ENCODE peak calls at places on chromosomes 12 and 14, in nine cellular contexts. Y is activated T-cell treated with anti-CD3 and anti-CD28 coated beads, Interleukin-2, amount 50 U/mL, for 4 hours; K is M059J; C is A549; A is Jurkat, Clone E6-1; P is lower lobe of right lung; H is cardiac fibroblast; X is T-helper 17 cell; U is stimulated activated CD4-positive, alpha-beta T cell treated with anti-CD3 and anti-CD28 coated beads, TNF-alpha, amount 100 ng/mL, for 4 hours. Q is an unnamed sample.

GRCh38 chr12:92528097-92528496 is 174.7 kb upstream of the PLEKHG7 start:
- DNase-seq in Y (no peak), K (no peak), C (no peak), A (no peak), P (no peak), H (no peak), X (no peak), U (no peak), Q (no peak)

GRCh38 chr12:111270128-111270651 is 98.7 kb downstream of the PHETA1 start:
- DNase-seq in Y (no peak), K (no peak), C (no peak), A (no peak), P (no peak), H (no peak), X (no peak), U (no peak), Q (no peak)

GRCh38 chr12:92879698-92880322 is 49.3 kb downstream of the EEA1 start:
- DNase-seq in Y (no peak), K (no peak), C (no peak), A (no peak), P (no peak), H (peak; percentile 4), X (no peak), U (no peak), Q (no peak)

GRCh38 chr14:91750634-91751198 is 18.8 kb upstream of the CATSPERB start:
- DNase-seq in Y (no peak), K (no peak), C (no peak), A (peak; percentile 8), P (no peak), H (no peak), X (no peak), U (no peak), Q (no peak)

GRCh38 chr12:56931474-56931978 is 2.7 kb downstream of the SDR9C7 start:
- DNase-seq in Y (no peak), K (peak; percentile 49), C (peak; percentile 55), A (peak; percentile 89), P (no peak), H (peak; percentile 91), X (no peak), U (no peak), Q (no peak)

GRCh38 chr12:46546634-46547273 is 174.2 kb upstream of the SLC38A2 start:
- DNase-seq in Y (no peak), K (peak; percentile 65), C (no peak), A (no peak), P (no peak), H (peak; percentile 31), X (no peak), U (no peak), Q (no peak)

GRCh38 chr12:94149781-94150482 is 1.6 kb downstream of the PLXNC1 start:
- DNase-seq in Y (no peak), K (no peak), C (peak; percentile 21), A (no peak), P (peak; percentile 66), H (peak; percentile 64), X (peak; percentile 13), U (no peak), Q (peak; percentile 39)

GRCh38 chr12:87382959-87383591 is 646.1 kb downstream of the C12orf50 start:
- DNase-seq in Y (no peak), K (no peak), C (no peak), A (no peak), P (no peak), H (peak; percentile 4), X (no peak), U (no peak), Q (no peak)

GRCh38 chr12:29396774-29397173 is 15.8 kb upstream of the ERGIC2 start:
- DNase-seq in Y (no peak), K (no peak), C (no peak), A (no peak), P (no peak), H (peak; percentile 37), X (no peak), U (no peak), Q (no peak)

GRCh38 chr14:71225108-71225507 is 317.8 kb downstream of the PCNX1 start:
- DNase-seq in Y (no peak), K (no peak), C (no peak), A (no peak), P (no peak), H (peak; percentile 52), X (no peak), U (no peak), Q (no peak)

GRCh38 chr12:121238086-121238485 is 28.2 kb downstream of the P2RX4 start:
- DNase-seq in Y (no peak), K (no peak), C (no peak), A (no peak), P (no peak), H (no peak), X (no peak), U (no peak), Q (no peak)

GRCh38 chr12:26711569-26711968 is 121.4 kb downstream of the ITPR2 start:
- DNase-seq in Y (no peak), K (no peak), C (no peak), A (no peak), P (no peak), H (no peak), X (no peak), U (no peak), Q (no peak)

GRCh38 chr14:21070610-21071224 is 613 bp downstream of the ARHGEF40 start:
- DNase-seq in Y (no peak), K (peak; percentile 64), C (no peak), A (no peak), P (no peak), H (peak; percentile 55), X (no peak), U (no peak), Q (no peak)

GRCh38 chr12:12521044-12521485 is 41.6 kb downstream of the DUSP16 start:
- DNase-seq in Y (no peak), K (no peak), C (no peak), A (no peak), P (no peak), H (no peak), X (no peak), U (no peak), Q (no peak)

GRCh38 chr12:121628037-121628436 is 1.7 kb downstream of the ORAI1 start:
- DNase-seq in Y (no peak), K (no peak), C (no peak), A (no peak), P (no peak), H (peak; percentile 16), X (no peak), U (no peak), Q (no peak)

GRCh38 chr14:95142208-95142607 is 15.1 kb downstream of the DICER1 start:
- DNase-seq in Y (no peak), K (no peak), C (no peak), A (no peak), P (no peak), H (no peak), X (no peak), U (no peak), Q (no peak)

GRCh38 chr12:27635349-27635972 is 60.8 kb upstream of the REP15 start:
- DNase-seq in Y (no peak), K (peak; percentile 66), C (peak; percentile 67), A (peak; percentile 33), P (no peak), H (peak; percentile 79), X (no peak), U (no peak), Q (no peak)

GRCh38 chr14:66444271-66444987 is 41.7 kb upstream of the CCDC196 start:
- DNase-seq in Y (no peak), K (no peak), C (no peak), A (no peak), P (no peak), H (peak; percentile 1), X (no peak), U (no peak), Q (no peak)

GRCh38 chr12:107983871-107984480 is 145.1 kb upstream of the WSCD2 start:
- DNase-seq in Y (no peak), K (peak; percentile 2), C (no peak), A (no peak), P (no peak), H (no peak), X (no peak), U (no peak), Q (no peak)

GRCh38 chr14:64758711-64759554 is 54.7 kb downstream of the PLEKHG3 start:
- DNase-seq in Y (no peak), K (peak; percentile 66), C (peak; percentile 82), A (no peak), P (peak; percentile 43), H (peak; percentile 95), X (no peak), U (no peak), Q (no peak)